ENCODE peak calls at places on chromosomes 6 and 20, in six cellular contexts. T is psoas muscle, C is right cardiac atrium, L is upper lobe of right lung, K is adipocyte, J is epithelial cell of esophagus. N is an unnamed sample.
A peak's percentile ranks its signal among the peaks of the same experiment; 100 is the strongest.

GRCh38 chr6:108902389-108902792 is 54.2 kb downstream of the ARMC2 start:
- DNase-seq in K (no peak), C (no peak), L (no peak), J (no peak), T (no peak), N (no peak)

GRCh38 chr6:15864708-15865062 is 201.9 kb upstream of the DTNBP1 start:
- DNase-seq in L (no peak), C (no peak), J (no peak), K (no peak), T (no peak), N (no peak)

GRCh38 chr6:116355796-116356195 is 15.0 kb upstream of the DSE start:
- DNase-seq in K (no peak), J (no peak), T (no peak), L (no peak), C (no peak), N (peak; percentile 56)

GRCh38 chr6:42028234-42029061 is 21.9 kb upstream of the TAF8 start:
- DNase-seq in T (no peak), C (peak; percentile 61), L (no peak), K (no peak), J (peak; percentile 71), N (peak; percentile 95)

GRCh38 chr20:21104921-21105320 is 1.2 kb downstream of the LINC00237 start:
- DNase-seq in J (no peak), T (no peak), L (no peak), C (no peak), K (no peak), N (no peak)

GRCh38 chr6:39980839-39981580 is 46.7 kb upstream of the MOCS1 start:
- DNase-seq in K (peak; percentile 79), L (no peak), T (no peak), J (peak; percentile 46), C (peak; percentile 48), N (peak; percentile 55)

GRCh38 chr6:27312146-27312949 is at the start of gene POM121L2:
- DNase-seq in C (peak; percentile 49), K (peak; percentile 68), J (peak; percentile 85), T (no peak), L (peak; percentile 76), N (peak; percentile 24)

GRCh38 chr20:52494244-52494643 is 302.7 kb upstream of the ZFP64 start:
- DNase-seq in L (no peak), J (peak; percentile 97), C (no peak), K (peak; percentile 78), T (no peak), N (peak; percentile 77)

GRCh38 chr6:70973591-70973990 is 16.7 kb upstream of the B3GAT2 start:
- DNase-seq in J (peak; percentile 1), T (no peak), L (no peak), C (no peak), K (no peak), N (no peak)

GRCh38 chr6:112117554-112117953 is 30.2 kb downstream of the FAM229B start:
- DNase-seq in C (no peak), J (peak; percentile 63), K (no peak), L (no peak), T (no peak), N (peak; percentile 4)

GRCh38 chr6:69867075-69867911 is 937 bp downstream of the COL19A1 start:
- DNase-seq in K (peak; percentile 86), L (peak; percentile 79), C (peak; percentile 87), J (peak; percentile 24), T (peak; percentile 78), N (peak; percentile 11)

GRCh38 chr6:106448000-106448426 is 87.5 kb downstream of the CRYBG1 start:
- DNase-seq in C (peak; percentile 54), J (no peak), K (no peak), T (no peak), L (peak; percentile 75), N (no peak)

GRCh38 chr6:31272856-31273626 is 1.1 kb upstream of the HLA-C start:
- DNase-seq in L (no peak), J (no peak), T (no peak), C (no peak), K (no peak), N (no peak)
- H3K4me3 ChIP-seq in L (peak overlapping the region; percentile 66), J (no peak overlapping the region), T (peak overlapping the region; percentile 87), C (peak overlapping the region; percentile 87), K (no peak overlapping the region), N (peak overlapping the region; percentile 80)

DNA sequence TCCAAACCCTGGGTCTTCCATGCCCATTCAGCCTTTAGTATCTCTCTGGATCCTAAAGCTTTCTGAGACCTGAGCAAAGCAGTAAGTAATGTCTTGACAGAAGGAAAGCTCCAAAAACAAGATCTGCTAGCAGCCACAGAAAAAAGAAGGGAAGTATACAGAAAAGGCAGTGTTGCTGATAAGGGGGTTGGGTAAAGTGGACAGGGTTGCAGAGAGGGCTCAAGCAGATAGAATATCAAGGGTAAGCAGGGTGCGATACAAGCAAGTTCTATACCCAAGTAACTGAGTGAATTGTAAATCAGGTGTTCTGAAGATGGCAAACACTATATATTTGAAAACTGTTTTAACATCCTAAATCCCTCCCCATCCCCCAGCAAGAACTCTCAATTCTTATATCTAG is 113.4 kb upstream of the CARMIL1 start:
- DNase-seq in C (no peak), K (no peak), L (no peak), J (no peak), T (no peak), N (no peak)
- H3K4me3 ChIP-seq in C (no peak overlapping the region), K (no peak overlapping the region), L (peak overlapping the region; percentile 46), J (no peak overlapping the region), T (no peak overlapping the region), N (no peak overlapping the region)

DNA sequence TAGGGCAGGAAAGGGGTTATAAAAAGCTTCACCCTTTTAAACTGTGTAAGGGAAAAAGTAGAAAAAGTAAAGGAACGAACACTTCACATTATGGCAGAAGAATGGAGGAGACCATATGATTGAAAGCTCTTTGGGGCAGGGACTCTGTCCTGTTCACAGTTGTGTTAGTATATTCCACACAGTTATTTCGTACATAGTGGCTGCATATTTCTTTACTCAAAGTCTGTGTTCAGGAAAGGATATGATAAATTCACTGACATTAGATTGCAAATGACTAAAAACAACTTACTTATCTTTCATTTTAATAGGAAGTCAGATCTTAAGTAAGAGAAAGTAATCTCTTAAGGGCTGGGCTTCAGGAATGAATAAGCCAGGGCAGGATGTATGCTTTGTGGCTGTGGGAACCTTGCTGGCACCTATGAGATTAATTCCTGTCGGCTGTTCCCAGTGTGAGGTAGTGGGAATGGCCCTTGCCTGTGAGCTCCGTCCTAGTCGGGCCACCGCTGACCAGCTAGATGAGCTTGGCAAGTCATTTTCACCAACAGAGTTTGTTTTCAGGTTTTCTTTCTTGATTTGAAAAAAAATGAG is 11.2 kb downstream of the PPP1R14C start:
- DNase-seq in C (no peak), J (peak; percentile 84), K (peak; percentile 37), T (no peak), L (no peak), N (no peak)
- H3K4me3 ChIP-seq in C (no peak overlapping the region), J (no peak overlapping the region), K (peak overlapping the region; percentile 46), T (no peak overlapping the region), L (no peak overlapping the region), N (no peak overlapping the region)

DNA sequence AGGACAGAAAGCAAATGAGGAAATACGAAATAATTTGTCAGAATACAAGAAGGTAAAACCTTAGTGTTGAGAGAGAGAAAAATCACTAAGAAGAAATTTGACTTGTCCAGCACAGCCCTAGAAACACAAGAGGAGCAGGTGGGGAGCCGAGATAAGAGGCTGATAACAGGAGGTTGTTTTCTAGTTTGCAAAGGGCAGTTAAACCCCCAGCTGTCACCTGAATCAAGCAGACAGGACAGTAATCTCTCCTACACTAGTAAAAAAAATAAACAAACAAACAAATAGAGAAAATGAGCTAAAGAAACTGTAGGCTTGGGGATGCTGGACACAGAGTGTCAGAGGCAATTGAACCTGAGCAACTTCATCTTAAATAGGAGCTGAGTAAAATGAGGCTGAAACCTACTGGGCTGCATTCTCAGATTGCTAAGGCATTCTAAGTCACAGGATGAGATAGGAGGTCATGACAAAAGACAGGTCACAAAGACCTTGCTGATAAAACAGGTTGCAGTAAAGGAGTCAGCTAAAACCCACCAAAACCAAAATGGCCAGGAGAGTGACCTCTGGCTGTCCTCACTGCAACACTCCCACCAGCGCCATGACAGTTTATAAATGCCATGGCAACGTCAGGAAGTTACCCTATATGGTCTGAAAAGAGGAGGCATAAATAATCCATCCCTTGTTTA is 40.4 kb downstream of the FAM184A start:
- DNase-seq in J (no peak), T (no peak), C (no peak), L (no peak), K (no peak), N (no peak)
- H3K4me3 ChIP-seq in J (no peak overlapping the region), T (no peak overlapping the region), C (no peak overlapping the region), L (no peak overlapping the region), K (no peak overlapping the region), N (no peak overlapping the region)

GRCh38 chr6:35686441-35686840 is 2.3 kb downstream of the FKBP5 start:
- DNase-seq in L (no peak), C (no peak), K (no peak), J (no peak), T (no peak), N (no peak)

GRCh38 chr6:35688605-35689322 is at the start of gene FKBP5:
- DNase-seq in L (peak; percentile 98), J (peak; percentile 93), C (peak; percentile 99), T (peak; percentile 99), K (peak; percentile 98), N (peak; percentile 92)

GRCh38 chr6:35687658-35688604 is 784 bp downstream of the FKBP5 start:
- DNase-seq in J (peak; percentile 67), L (peak; percentile 86), C (peak; percentile 81), K (peak; percentile 68), T (peak; percentile 85), N (peak; percentile 57)

GRCh38 chr6:35690484-35690883 is 1.8 kb upstream of the FKBP5 start:
- DNase-seq in J (no peak), C (no peak), T (no peak), L (no peak), K (no peak), N (no peak)

DNA sequence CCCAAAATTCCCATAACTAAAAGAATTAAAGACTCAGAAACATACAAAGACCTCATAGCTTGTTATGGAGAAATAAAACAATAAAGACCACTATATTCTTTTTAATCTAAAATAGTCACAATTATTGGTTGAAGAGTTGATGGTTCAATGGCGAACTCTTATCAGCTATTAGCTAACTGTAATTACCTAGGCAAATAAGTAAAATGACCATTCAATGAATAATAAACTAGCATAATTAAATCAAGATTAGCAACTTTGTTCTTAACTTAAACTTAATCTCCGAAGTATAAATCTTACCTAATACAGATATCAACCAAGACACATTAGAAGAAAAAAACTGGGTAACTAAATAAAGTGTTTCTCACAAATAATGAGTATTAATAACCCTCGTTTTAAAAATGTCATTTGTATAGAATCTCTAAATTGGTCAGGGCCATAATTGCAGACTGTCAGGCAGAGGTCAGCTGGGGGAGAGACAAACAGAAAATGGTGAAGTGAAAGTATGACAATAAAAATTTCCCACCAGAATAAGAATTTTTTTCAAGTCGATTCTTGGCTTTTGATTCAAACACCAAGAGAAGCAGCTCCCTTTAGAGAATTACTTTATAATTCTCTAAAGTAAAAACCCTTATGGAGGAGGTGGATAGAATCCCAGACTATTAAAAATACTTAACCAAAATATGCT is 1.7 kb downstream of the FKBP5 start:
- DNase-seq in J (no peak), L (no peak), K (no peak), T (no peak), C (no peak), N (no peak)
- H3K4me3 ChIP-seq in J (peak overlapping the region; percentile 95), L (peak overlapping the region; percentile 89), K (peak overlapping the region; percentile 89), T (peak overlapping the region; percentile 85), C (peak overlapping the region; percentile 86), N (peak overlapping the region; percentile 97)